ENCODE peak calls at places on chromosomes 16 and 17, in ten cellular contexts. P, V, Z, K, L, Q, Y, A, E and C are unnamed samples.

GRCh38 chr16:22217890-22218730 is 12.0 kb downstream of the EEF2K start:
- DNase-seq in P (peak), V (no peak), Z (no peak), K (peak), L (no peak), Q (no peak), Y (no peak), A (peak), E (no peak), C (no peak)

GRCh38 chr16:24852281-24852721 is 6.5 kb downstream of the SLC5A11 start:
- DNase-seq in P (peak), V (no peak), Z (no peak), K (no peak), L (no peak), Q (no peak), Y (no peak), A (peak), E (no peak), C (peak)

GRCh38 chr16:23771027-23771426 is 16.2 kb downstream of the CHP2 start:
- DNase-seq in P (no peak), V (no peak), Z (no peak), K (no peak), L (no peak), Q (no peak), Y (no peak), A (no peak), E (no peak), C (no peak)

GRCh38 chr17:79981090-79981489 is 54.6 kb downstream of the TBC1D16 start:
- DNase-seq in P (no peak), V (no peak), Z (no peak), K (no peak), L (no peak), Q (no peak), Y (no peak), A (peak), E (no peak), C (no peak)

GRCh38 chr16:28108590-28109247 is 45.2 kb upstream of the GSG1L start:
- DNase-seq in P (no peak), V (no peak), Z (no peak), K (no peak), L (no peak), Q (no peak), Y (no peak), A (no peak), E (no peak), C (no peak)

GRCh38 chr17:31115168-31115567 is 20.4 kb downstream of the NF1 start:
- DNase-seq in P (no peak), V (no peak), Z (no peak), K (no peak), L (no peak), Q (no peak), Y (no peak), A (no peak), E (no peak), C (no peak)

GRCh38 chr17:15659663-15660062 is 24.4 kb downstream of the TRIM16 start:
- DNase-seq in P (no peak), V (no peak), Z (no peak), K (no peak), L (no peak), Q (peak), Y (no peak), A (no peak), E (no peak), C (no peak)

GRCh38 chr17:19410101-19410500 is 931 bp upstream of the RNF112 start:
- DNase-seq in P (no peak), V (peak), Z (no peak), K (no peak), L (no peak), Q (no peak), Y (no peak), A (no peak), E (no peak), C (no peak)